ENCODE peak calls at places on chromosomes 12 and 14, in seven cellular contexts. I is GM23338, E is spleen, O is upper lobe of left lung, T is transverse colon, Q is K562, W is stomach. Y is an unnamed sample. For H3K4me1, the result is how much of the 10 kb centered on the place peaks cover.

GRCh38 chr14:62162998-62163589 is 400.9 kb downstream of the SNAPC1 start:
- DNase-seq in I (peak), E (no peak), O (no peak), T (no peak), Q (peak), W (no peak), Y (peak)

GRCh38 chr14:52735921-52736489 is 6.0 kb downstream of the STYX start:
- DNase-seq in I (peak), E (no peak), O (no peak), T (no peak), Q (peak), W (peak), Y (no peak)

GRCh38 chr14:91327661-91328312 is 83.3 kb upstream of the GPR68 start:
- DNase-seq in I (no peak), E (no peak), O (no peak), T (no peak), Q (no peak), W (no peak), Y (no peak)

GRCh38 chr12:19273482-19274330 is 144.2 kb downstream of the PLEKHA5 start:
- DNase-seq in I (no peak), E (no peak), O (no peak), T (peak), Q (peak), W (peak), Y (peak)

GRCh38 chr12:77231548-77231947 is 166.2 kb upstream of the E2F7 start:
- DNase-seq in I (no peak), E (no peak), O (no peak), T (peak), Q (no peak), W (peak), Y (peak)

GRCh38 chr14:60179296-60179924 is 14.2 kb upstream of the DHRS7 start:
- DNase-seq in I (no peak), E (no peak), O (no peak), T (no peak), Q (no peak), W (no peak), Y (no peak)

GRCh38 chr12:54393743-54394142 is 9.2 kb upstream of the ZNF385A start:
- DNase-seq in I (no peak), E (no peak), O (no peak), T (no peak), Q (no peak), W (no peak), Y (no peak)

GRCh38 chr14:95686935-95687334 is 709 bp downstream of the TCL1B start:
- DNase-seq in I (peak), E (no peak), O (no peak), T (no peak), Q (no peak), W (no peak), Y (no peak)

GRCh38 chr12:13745100-13745678 is 236.2 kb downstream of the GRIN2B start:
- DNase-seq in I (no peak), E (no peak), O (peak), T (peak), Q (no peak), W (peak), Y (no peak)

GRCh38 chr14:31705731-31706130 is 144.5 kb downstream of the NUBPL start:
- DNase-seq in I (no peak), E (no peak), O (peak), T (no peak), Q (no peak), W (no peak), Y (no peak)

GRCh38 chr12:52168019-52168717 is 23.6 kb downstream of the KRT80 start:
- DNase-seq in I (no peak), E (no peak), O (no peak), T (peak), Q (no peak), W (peak), Y (no peak)

GRCh38 chr12:52189376-52190174 is 2.2 kb downstream of the KRT80 start:
- DNase-seq in I (no peak), E (no peak), O (no peak), T (no peak), Q (no peak), W (no peak), Y (no peak)

GRCh38 chr12:63353559-63353958 is 202.6 kb upstream of the AVPR1A start:
- DNase-seq in I (no peak), E (no peak), O (no peak), T (no peak), Q (no peak), W (no peak), Y (no peak)

GRCh38 chr12:85725991-85726390 is 110.2 kb downstream of the RASSF9 start:
- DNase-seq in I (no peak), E (no peak), O (no peak), T (no peak), Q (no peak), W (no peak), Y (no peak)

GRCh38 chr12:78191611-78192010 is 360.9 kb downstream of the NAV3 start:
- DNase-seq in I (no peak), E (no peak), O (no peak), T (no peak), Q (no peak), W (no peak), Y (no peak)

GRCh38 chr14:69613312-69614073 is 2.1 kb downstream of the SUSD6 start:
- DNase-seq in I (no peak), E (no peak), O (no peak), T (no peak), Q (no peak), W (no peak), Y (no peak)

GRCh38 chr14:60973070-60973469 is 7.8 kb downstream of the TRMT5 start:
- DNase-seq in I (no peak), E (no peak), O (no peak), T (no peak), Q (no peak), W (no peak), Y (no peak)

GRCh38 chr12:47949441-47950341 is 13.7 kb upstream of the TMEM106C start:
- DNase-seq in I (peak), E (peak), O (peak), T (peak), Q (peak), W (peak), Y (peak)

GRCh38 chr14:68683326-68683725 is 109.5 kb downstream of the ZFP36L1 start:
- DNase-seq in I (no peak), E (no peak), O (no peak), T (no peak), Q (no peak), W (no peak), Y (no peak)

DNA sequence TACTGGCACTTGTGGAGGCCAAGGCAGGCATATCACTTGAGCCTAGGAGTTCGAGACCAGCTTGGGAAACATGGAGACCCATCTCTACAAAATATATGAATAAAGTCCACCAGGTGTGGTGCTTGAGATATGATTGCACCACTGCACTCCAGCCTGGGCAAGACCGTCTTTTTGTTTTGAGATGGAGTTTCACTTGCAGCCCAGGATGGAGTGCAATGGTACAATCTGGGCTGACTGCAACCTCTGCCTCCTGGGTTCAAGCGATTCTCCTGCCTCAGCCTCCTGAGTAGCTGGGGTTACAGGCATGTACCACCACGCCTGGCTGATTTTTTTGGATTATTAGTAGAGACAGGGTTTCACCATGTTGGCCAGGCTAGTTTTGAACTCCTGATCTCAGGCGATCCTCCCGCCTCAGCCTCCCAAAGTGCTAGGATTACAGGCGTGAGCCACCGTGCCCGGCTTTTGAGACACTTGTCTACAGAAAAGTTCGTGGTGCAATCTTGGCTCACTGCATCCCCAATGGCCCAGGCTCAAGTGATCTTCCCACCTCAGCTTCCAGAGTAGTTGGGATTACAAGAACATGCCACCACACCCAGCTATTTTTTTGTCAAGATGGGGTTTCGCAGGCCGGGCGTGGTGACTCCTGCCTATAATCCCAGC is 16.3 kb upstream of the ATP5F1B start:
- DNase-seq in I (no peak), E (peak), O (no peak), T (no peak), Q (no peak), W (no peak), Y (no peak)
- TF ChIP-seq POLR2AphosphoS5 in I (peak), E (peak), O (no peak), T (no peak), Q (no peak), W (no peak), Y (no peak)

GRCh38 chr14:106606936-106607335 is 1080.6 kb downstream of the TMEM121 start:
- DNase-seq in I (no peak), E (no peak), O (no peak), T (no peak), Q (no peak), W (no peak), Y (no peak)

GRCh38 chr14:106610691-106611090 is 1084.3 kb downstream of the TMEM121 start:
- DNase-seq in I (no peak), E (no peak), O (no peak), T (no peak), Q (no peak), W (no peak), Y (no peak)

DNA sequence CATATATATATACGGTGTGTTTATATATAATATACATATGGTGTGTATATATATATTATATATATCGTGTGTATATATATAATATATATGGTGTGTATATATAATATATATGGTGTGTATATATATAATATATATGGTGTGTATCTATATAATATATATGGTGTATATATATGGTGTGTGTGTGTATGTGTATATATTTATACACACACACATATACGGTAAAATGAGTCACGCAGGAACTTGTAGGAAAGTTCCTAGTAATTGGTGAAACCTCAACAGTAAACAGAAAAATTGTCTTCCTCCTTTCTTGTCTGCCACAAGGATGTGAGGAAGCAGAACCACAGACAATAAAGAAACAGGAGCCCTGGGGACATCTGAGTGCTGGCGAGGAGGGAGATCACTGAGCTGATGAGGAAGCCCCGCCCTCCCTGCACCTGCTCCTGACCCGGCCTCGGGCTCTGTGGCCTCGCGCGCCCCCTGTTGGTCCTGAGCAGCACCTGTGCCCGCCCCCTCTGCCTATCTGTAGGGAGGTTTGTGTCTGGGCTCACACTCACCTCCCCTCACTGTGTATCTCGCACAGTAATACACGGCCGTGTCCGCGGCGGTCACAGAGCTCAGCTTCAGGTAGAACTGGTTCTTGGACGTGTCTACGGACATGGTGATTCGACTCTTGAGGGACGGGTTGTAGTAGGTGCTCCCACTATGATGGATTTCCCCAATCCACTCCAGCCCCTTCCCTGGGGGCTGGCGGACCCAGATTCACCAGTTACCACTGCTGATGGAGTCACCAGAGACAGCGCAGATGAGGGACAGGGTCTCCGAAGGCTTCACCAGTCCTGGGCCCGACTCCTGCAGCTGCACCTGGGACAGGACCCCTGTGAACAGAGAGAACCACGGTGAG is 1079.4 kb downstream of the TMEM121 start:
- DNase-seq in I (no peak), E (peak), O (peak), T (peak), Q (peak), W (peak), Y (no peak)
- TF ChIP-seq CTCF in I (no peak), E (peak), O (no peak), T (peak), Q (peak), W (no peak), Y (no peak)

GRCh38 chr14:100285913-100286400 is 20.3 kb downstream of the SLC25A29 start:
- DNase-seq in I (no peak), E (no peak), O (no peak), T (peak), Q (no peak), W (no peak), Y (no peak)
- H3K4me1 ChIP-seq in I (under half), E (under half), O (under half), T (under half), Q (under half), W (under half), Y (under half)

DNA sequence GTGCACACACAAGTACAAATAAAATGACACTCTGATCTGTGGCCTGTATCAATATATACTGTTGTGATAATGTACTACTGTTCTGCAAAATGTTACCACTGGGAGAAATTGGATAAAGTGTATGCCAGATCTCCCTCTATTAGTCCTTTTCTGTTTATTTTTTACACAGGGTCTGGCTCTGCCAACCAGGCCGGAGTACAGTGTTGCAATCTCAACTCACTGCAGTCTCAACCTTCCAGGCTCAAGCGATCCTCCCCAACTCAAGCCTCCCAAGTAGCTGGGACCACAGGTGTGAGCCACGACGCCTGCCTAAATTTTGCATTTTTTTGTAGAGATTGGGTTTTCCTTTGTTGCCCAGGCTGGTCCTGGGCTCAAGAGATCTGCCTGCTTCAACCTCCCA is 1.9 kb downstream of the NT5DC3 start:
- DNase-seq in I (no peak), E (no peak), O (no peak), T (no peak), Q (no peak), W (no peak), Y (peak)
- TF ChIP-seq POLR2AphosphoS5 in I (no peak), E (no peak), O (no peak), T (no peak), Q (no peak), W (no peak), Y (peak)

GRCh38 chr14:76126066-76126465 is 25.7 kb upstream of the GPATCH2L start:
- DNase-seq in I (no peak), E (no peak), O (no peak), T (no peak), Q (no peak), W (no peak), Y (no peak)
- TF ChIP-seq CTCF in I (no peak), E (no peak), O (no peak), T (no peak), Q (no peak), W (no peak), Y (no peak)

Y was measured in prostate gland.